ENCODE peak calls at places on chromosomes 1 and 21, in four cellular contexts. A, B, X and Z are unnamed samples.

GRCh38 chr1:211420845-211421454 is 71.0 kb downstream of the RD3 start:
- DNase-seq in X (no peak), B (no peak), A (no peak), Z (no peak)

GRCh38 chr21:24023402-24023801 is 1583.9 kb downstream of the MRPL39 start:
- DNase-seq in X (no peak), A (no peak), B (no peak), Z (no peak)

GRCh38 chr1:35505911-35506798 is 51.0 kb downstream of the KIAA0319L start:
- DNase-seq in X (no peak), A (peak), B (no peak), Z (peak)

GRCh38 chr1:231279081-231279480 is 38.1 kb downstream of the GNPAT start:
- DNase-seq in X (no peak), A (no peak), B (no peak), Z (no peak)

GRCh38 chr1:229305402-229305801 is 34.5 kb downstream of the RAB4A start:
- DNase-seq in A (no peak), X (no peak), B (no peak), Z (no peak)

GRCh38 chr1:181936269-181936668 is 125.2 kb downstream of the ZNF648 start:
- DNase-seq in B (no peak), X (no peak), A (no peak), Z (no peak)

GRCh38 chr1:27332536-27333281 is 9.1 kb upstream of the SYTL1 start:
- DNase-seq in B (no peak), A (peak), X (peak), Z (no peak)

GRCh38 chr1:222898191-222898527 is 83.3 kb downstream of the DISP1 start:
- DNase-seq in X (no peak), B (no peak), A (no peak), Z (no peak)

GRCh38 chr1:245541389-245541788 is 386.6 kb downstream of the KIF26B start:
- DNase-seq in A (no peak), X (no peak), B (no peak), Z (peak)

GRCh38 chr1:55322842-55323241 is 107.7 kb upstream of the USP24 start:
- DNase-seq in X (no peak), A (no peak), B (no peak), Z (no peak)

GRCh38 chr1:226125097-226125630 is 61.4 kb downstream of the ACBD3 start:
- DNase-seq in X (peak), B (peak), A (peak), Z (peak)

GRCh38 chr1:55547441-55547840 is 332.3 kb upstream of the USP24 start:
- DNase-seq in A (no peak), B (no peak), X (no peak), Z (no peak)

GRCh38 chr1:170927955-170928850 is 7.1 kb upstream of the MROH9 start:
- DNase-seq in B (no peak), A (no peak), X (no peak), Z (no peak)

GRCh38 chr1:98028800-98029199 is 108.0 kb upstream of the DPYD start:
- DNase-seq in X (no peak), B (no peak), A (no peak), Z (no peak)

GRCh38 chr1:93692001-93692400 is 10.4 kb upstream of the BCAR3 start:
- DNase-seq in A (no peak), B (no peak), X (no peak), Z (no peak)

GRCh38 chr1:202365092-202365815 is 16.8 kb downstream of the PPP1R12B start:
- DNase-seq in A (no peak), B (no peak), X (no peak), Z (no peak)

GRCh38 chr21:43797925-43798715 is 8.7 kb downstream of the RRP1 start:
- DNase-seq in X (no peak), A (peak), B (no peak), Z (no peak)

GRCh38 chr21:33449650-33450049 is 30.1 kb downstream of the TMEM50B start:
- DNase-seq in B (no peak), X (no peak), A (no peak), Z (no peak)

GRCh38 chr21:45080232-45080631 is 5.9 kb downstream of the ADARB1 start:
- DNase-seq in X (no peak), A (no peak), B (no peak), Z (no peak)

GRCh38 chr1:214658785-214659184 is 55.8 kb downstream of the CENPF start:
- DNase-seq in X (no peak), A (no peak), B (no peak), Z (no peak)

GRCh38 chr1:114554577-114554976 is 26.8 kb downstream of the BCAS2 start:
- DNase-seq in X (no peak), B (no peak), A (no peak), Z (no peak)

GRCh38 chr1:187920976-187921375 is 1092.2 kb downstream of the PLA2G4A start:
- DNase-seq in X (no peak), A (no peak), B (no peak), Z (no peak)

GRCh38 chr1:160374701-160375443 is 8.0 kb downstream of the NHLH1 start:
- DNase-seq in X (no peak), B (no peak), A (no peak), Z (no peak)

GRCh38 chr1:42613803-42614131 is 44.5 kb upstream of the PPIH start:
- DNase-seq in B (no peak), A (no peak), X (no peak), Z (no peak)

GRCh38 chr1:229094476-229095311 is 176.2 kb upstream of the RAB4A start:
- DNase-seq in X (no peak), B (no peak), A (no peak), Z (no peak)

GRCh38 chr1:52139817-52140540 is 1.9 kb upstream of the ZFYVE9 start:
- DNase-seq in X (no peak), B (no peak), A (peak), Z (peak)

DNA sequence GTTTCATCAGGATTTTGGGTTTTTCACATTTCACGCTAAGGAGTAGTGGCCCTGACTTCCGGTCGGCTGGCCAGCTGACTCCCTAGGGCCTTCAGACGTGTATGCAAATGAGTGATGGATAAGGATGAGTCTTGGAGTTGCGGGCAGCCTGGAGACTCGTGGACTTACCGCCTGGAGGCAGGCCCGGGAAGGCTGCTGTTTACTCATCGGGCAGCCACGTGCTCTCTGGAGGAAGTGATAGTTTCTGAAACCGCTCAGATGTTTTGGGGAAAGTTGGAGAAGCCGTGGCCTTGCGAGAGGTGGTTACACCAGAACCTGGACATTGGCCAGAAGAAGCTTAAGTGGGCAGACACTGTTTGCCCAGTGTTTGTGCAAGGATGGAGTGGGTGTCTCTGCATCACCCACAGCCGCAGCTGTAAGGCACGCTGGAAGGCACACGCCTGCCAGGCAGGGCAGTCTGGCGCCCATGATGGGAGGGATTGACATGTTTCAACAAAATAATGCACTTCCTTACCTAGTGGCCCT is 23.1 kb upstream of the TNFRSF1B start:
- DNase-seq in A (no peak), X (peak), B (peak), Z (peak)
- H3K4me3 ChIP-seq in A (no peak), X (no peak), B (no peak), Z (no peak)

DNA sequence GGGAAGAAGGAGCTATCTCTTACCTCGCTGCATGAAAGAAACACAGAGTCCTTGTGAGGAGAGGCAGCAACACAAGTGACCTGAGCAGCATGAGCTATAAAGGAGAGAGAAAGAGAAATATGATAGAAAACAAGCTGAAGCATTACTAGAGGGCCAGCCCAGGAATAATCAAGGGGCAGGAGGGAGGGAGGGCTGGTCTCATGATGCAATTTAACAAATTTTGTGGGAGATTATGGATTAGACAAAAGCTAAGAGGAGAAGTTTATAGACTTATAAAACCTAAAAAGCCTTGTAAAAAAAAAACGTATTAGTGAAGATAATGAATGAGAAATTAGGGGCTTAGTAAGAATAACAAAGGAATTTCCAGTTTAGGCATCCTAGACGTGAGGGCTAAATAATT is 5.0 kb downstream of the WDR77 start:
- DNase-seq in B (no peak), X (no peak), A (no peak), Z (no peak)
- H3K4me3 ChIP-seq in B (no peak), X (no peak), A (no peak), Z (no peak)

GRCh38 chr1:209890606-209891330 is 47.2 kb upstream of the SYT14 start:
- DNase-seq in B (no peak), X (no peak), A (no peak), Z (no peak)

GRCh38 chr1:209896346-209896745 is 41.7 kb upstream of the SYT14 start:
- DNase-seq in B (no peak), X (no peak), A (no peak), Z (no peak)

GRCh38 chr1:209893751-209894150 is 44.3 kb upstream of the SYT14 start:
- DNase-seq in A (no peak), B (no peak), X (no peak), Z (no peak)

GRCh38 chr1:209899948-209900347 is 38.1 kb upstream of the SYT14 start:
- DNase-seq in B (peak), A (no peak), X (no peak), Z (no peak)

DNA sequence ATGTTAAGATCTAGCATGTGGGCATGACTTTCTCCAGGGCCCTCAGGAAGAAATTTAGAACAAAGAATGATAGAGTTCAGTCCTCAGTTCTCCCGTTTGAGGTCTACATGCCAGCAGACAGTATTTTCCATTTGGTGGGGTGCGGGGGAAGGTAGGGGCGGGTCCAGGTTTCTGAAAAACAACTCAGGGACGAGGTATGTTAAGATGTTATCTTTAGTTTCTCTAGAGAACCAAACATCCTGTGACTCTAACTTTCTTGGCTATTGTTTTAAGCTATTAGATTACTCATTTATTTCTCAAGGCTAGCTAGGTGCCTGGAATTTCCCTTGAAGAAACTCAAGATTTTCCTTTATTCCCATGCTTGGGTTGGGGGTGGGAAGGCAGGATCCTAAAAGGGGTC is 42.3 kb upstream of the SYT14 start:
- DNase-seq in A (no peak), B (no peak), X (no peak), Z (no peak)
- H3K4me3 ChIP-seq in A (no peak), B (no peak), X (no peak), Z (no peak)

GRCh38 chr1:101389547-101389929 is 152.7 kb downstream of the S1PR1 start:
- DNase-seq in B (no peak), A (no peak), X (no peak), Z (no peak)

GRCh38 chr1:101388904-101389546 is 152.2 kb downstream of the S1PR1 start:
- DNase-seq in X (no peak), A (no peak), B (no peak), Z (no peak)

DNA sequence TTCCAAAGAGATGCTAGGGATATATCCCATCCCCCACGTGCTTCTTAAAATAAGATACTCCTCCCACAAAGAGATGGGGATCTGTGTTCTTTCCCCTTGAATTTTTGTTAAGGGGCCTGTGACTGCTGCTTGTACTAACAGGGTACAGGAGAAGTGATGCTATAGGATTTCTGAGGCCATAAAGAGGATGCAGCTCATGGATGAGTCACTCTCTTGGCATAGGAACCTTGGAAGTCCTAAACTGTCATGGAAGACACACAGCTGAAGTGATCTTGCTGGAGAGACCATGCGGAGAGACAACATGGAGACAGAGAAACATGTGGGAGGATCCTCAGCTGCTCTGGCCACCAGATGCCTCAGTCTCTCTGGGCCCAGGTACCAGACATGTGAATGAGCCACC is 157.2 kb downstream of the S1PR1 start:
- DNase-seq in A (no peak), B (no peak), X (no peak), Z (no peak)
- H3K4me3 ChIP-seq in A (no peak), B (no peak), X (no peak), Z (no peak)

GRCh38 chr1:246572795-246573194 is 6.5 kb downstream of the CNST start:
- DNase-seq in B (no peak), X (no peak), A (peak), Z (no peak)
- H3K4me3 ChIP-seq in B (no peak), X (no peak), A (no peak), Z (no peak)

DNA sequence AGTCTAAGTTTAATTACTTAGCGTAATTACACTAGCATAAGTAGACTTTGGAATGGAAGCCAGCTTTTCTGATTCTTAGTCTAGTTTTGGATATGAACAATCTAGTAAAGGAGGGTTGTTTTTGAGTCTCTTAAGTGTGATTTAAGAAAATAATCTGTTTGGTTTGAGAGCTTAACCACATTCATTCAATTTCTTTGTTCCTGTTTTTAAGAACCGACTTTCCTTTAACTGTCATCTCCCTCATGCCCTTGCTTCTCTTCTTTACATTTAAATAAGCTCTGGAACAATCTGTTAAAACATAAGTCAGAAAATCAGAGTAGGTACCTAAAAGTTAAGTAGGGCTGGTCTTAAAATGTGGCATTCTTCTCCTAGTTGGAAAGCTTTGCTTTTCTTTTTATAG is 27.7 kb downstream of the CDC42 start:
- DNase-seq in X (no peak), A (no peak), B (no peak), Z (no peak)
- H3K4me3 ChIP-seq in X (no peak), A (no peak), B (no peak), Z (no peak)

GRCh38 chr1:205506409-205507196 is 2.1 kb downstream of the CDK18 start:
- DNase-seq in A (no peak), B (no peak), X (no peak), Z (no peak)
- H3K4me3 ChIP-seq in A (no peak), B (no peak), X (no peak), Z (no peak)

DNA sequence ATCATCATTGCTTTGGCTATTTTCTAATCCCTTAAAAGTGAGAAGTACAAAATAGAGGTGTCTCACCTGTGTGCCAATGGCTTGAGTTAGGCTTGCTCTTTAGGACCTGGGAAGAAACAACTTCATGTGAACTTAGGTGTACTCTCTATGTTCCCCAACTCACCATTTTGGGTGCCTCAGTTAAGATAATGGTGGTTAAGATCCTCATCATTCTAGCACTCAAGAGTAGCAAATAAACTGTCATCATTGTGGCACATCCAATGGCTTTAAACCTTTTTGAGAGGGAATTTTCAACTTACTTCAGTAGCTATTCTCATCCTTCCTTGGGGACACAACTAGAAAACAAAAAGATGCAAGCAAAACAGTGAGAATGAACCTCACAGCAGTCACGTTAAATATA is 1.3 kb downstream of the GAS5 start:
- DNase-seq in B (no peak), X (no peak), A (no peak), Z (no peak)
- H3K4me3 ChIP-seq in B (peak), X (peak), A (peak), Z (peak)

GRCh38 chr1:236075848-236076247 is 11.0 kb upstream of the NID1 start:
- DNase-seq in A (no peak), X (no peak), B (no peak), Z (no peak)

GRCh38 chr1:236069796-236070195 is 4.9 kb upstream of the NID1 start:
- DNase-seq in A (no peak), B (no peak), X (no peak), Z (no peak)

GRCh38 chr1:236070753-236071152 is 5.9 kb upstream of the NID1 start:
- DNase-seq in A (no peak), X (no peak), B (no peak), Z (no peak)

GRCh38 chr1:236072001-236072400 is 7.1 kb upstream of the NID1 start:
- DNase-seq in X (no peak), A (no peak), B (no peak), Z (no peak)

GRCh38 chr1:236073307-236073897 is 8.5 kb upstream of the NID1 start:
- DNase-seq in B (no peak), A (no peak), X (no peak), Z (no peak)
- H3K4me3 ChIP-seq in B (no peak), A (no peak), X (no peak), Z (no peak)

GRCh38 chr1:75655931-75656330 is 45.0 kb upstream of the SLC44A5 start:
- DNase-seq in A (no peak), B (no peak), X (no peak), Z (no peak)
- H3K4me3 ChIP-seq in A (no peak), B (no peak), X (no peak), Z (no peak)